ENCODE peak calls at places on chromosomes 7 and 10, in seven cellular contexts. M is MM.1S, Z is fibroblast of the aortic adventitia, I is K562, T is kidney, D is Peyer's patch, C is HL-60. F is an unnamed sample.

GRCh38 chr7:132380065-132380464 is 196.2 kb downstream of the PLXNA4 start:
- DNase-seq in M (no peak), Z (peak; percentile 92), I (no peak), T (peak; percentile 84), D (peak; percentile 52), C (no peak), F (no peak)

GRCh38 chr7:134935701-134936100 is 50.6 kb upstream of the AGBL3 start:
- DNase-seq in M (no peak), Z (peak; percentile 43), I (no peak), T (no peak), D (no peak), C (no peak), F (no peak)

GRCh38 chr7:152556013-152556412 is 119.9 kb downstream of the XRCC2 start:
- DNase-seq in M (no peak), Z (no peak), I (no peak), T (no peak), D (no peak), C (no peak), F (no peak)

GRCh38 chr10:90319188-90319914 is 538.5 kb downstream of the HTR7 start:
- DNase-seq in M (no peak), Z (peak; percentile 87), I (no peak), T (no peak), D (no peak), C (no peak), F (no peak)

GRCh38 chr10:79137826-79138225 is 69.1 kb downstream of the ZMIZ1 start:
- DNase-seq in M (peak; percentile 73), Z (no peak), I (no peak), T (no peak), D (peak; percentile 74), C (peak; percentile 67), F (no peak)

GRCh38 chr10:944034-944831 is 12.7 kb upstream of the LARP4B start:
- DNase-seq in M (no peak), Z (peak; percentile 44), I (no peak), T (peak; percentile 84), D (peak; percentile 79), C (no peak), F (no peak)

GRCh38 chr7:92813390-92814024 is 22.9 kb downstream of the CDK6 start:
- DNase-seq in M (peak; percentile 89), Z (no peak), I (no peak), T (no peak), D (no peak), C (no peak), F (no peak)

GRCh38 chr7:66913118-66914049 is 7.6 kb upstream of the TMEM248 start:
- DNase-seq in M (no peak), Z (no peak), I (no peak), T (no peak), D (no peak), C (no peak), F (no peak)

GRCh38 chr7:150753239-150753638 is 16.0 kb downstream of the GIMAP5 start:
- DNase-seq in M (no peak), Z (no peak), I (no peak), T (no peak), D (no peak), C (no peak), F (no peak)

GRCh38 chr10:21740989-21741388 is 207.0 kb downstream of the MLLT10 start:
- DNase-seq in M (peak; percentile 75), Z (no peak), I (no peak), T (no peak), D (no peak), C (no peak), F (no peak)

GRCh38 chr7:75691793-75692543 is 46.8 kb downstream of the HIP1 start:
- DNase-seq in M (no peak), Z (no peak), I (no peak), T (no peak), D (no peak), C (no peak), F (no peak)

DNA sequence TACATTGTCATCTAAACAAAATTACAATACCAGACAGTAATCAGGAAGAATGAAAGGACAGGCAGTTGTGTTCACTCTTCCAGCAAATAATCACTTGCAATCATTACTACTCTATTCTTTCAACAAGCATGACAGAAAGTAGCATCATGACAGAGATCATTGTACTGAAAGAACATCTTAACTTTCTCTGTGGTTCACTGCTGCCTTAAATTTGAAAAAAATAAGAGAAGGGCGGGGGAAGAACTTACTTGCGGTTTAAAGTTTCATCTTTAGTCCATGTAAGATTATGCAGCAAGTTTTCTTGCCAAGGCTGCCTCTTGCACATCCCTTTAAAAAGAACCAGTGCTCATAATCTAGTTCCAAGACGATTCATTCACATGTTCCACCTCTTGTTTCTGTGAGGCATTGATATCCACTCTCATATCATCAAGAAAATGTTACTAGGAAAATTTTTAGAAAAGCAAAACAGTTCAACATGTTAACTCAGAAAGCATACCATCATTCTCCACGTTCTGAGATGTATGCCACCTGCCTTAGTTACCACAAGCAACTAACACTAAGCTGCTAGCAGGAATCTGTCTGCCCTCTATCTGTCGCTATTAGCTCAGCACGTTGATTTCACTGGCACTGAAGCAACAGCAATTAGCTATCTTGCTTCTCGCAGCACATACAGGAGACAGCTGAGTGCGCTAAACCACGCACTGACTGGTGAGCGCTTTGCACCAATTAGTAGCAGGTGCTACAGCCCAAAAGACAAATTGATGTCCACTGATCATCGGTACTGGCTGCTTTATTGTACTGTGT is at the start of gene PCDH15:
- DNase-seq in M (peak; percentile 88), Z (no peak), I (no peak), T (peak; percentile 16), D (no peak), C (no peak), F (no peak)
- TF ChIP-seq CTCF in M (peak; percentile 65), Z (no peak), I (no peak), T (peak; percentile 42), D (no peak), C (no peak), F (peak; percentile 66)

DNA sequence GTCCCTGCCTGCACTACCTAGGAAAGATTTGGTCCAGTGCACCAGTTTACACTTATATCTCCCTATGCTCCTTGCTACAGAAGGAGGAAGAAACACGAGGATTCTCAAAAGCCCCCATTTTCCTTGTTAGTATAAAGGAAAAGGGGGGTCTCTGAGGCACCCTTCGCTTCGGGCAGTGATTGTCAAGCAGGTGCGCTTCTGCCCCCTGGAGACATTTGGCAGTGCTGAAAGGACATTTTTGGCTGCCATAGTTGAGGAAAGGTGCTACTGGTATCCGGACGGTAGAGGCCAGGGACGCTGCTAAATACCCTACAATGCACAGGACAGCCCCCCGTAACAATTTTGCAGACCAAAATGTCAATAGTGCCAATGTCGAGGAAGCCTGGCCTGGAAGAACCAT is 193.7 kb downstream of the GFRA1 start:
- DNase-seq in M (no peak), Z (no peak), I (no peak), T (no peak), D (no peak), C (no peak), F (no peak)
- TF ChIP-seq CTCF in M (no peak), Z (no peak), I (no peak), T (no peak), D (no peak), C (no peak), F (no peak)

DNA sequence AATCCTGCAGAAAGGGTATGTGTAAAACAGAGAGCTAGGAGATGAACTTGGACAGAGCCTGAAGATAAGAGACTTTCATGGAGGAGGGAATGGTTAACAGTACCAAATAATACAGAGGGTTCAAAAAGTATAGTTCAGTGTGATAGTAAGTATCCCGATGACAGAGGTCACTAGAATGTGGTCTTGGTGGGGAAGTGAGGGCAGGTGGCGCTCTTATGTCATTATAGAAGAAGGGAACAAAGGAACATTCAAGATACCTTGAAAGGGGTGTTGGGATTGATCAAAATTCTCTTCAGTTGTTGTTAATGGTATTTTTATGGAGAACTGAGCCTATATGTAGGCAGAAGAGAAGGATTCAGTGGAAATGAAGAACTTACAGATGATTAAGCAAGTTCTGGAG is 312.5 kb downstream of the SUGCT start:
- DNase-seq in M (no peak), Z (no peak), I (no peak), T (no peak), D (no peak), C (no peak), F (no peak)
- TF ChIP-seq CTCF in M (peak; percentile 24), Z (no peak), I (no peak), T (no peak), D (no peak), C (no peak), F (no peak)

GRCh38 chr10:61749271-61749670 is 86.5 kb downstream of the CABCOCO1 start:
- DNase-seq in M (no peak), Z (peak; percentile 57), I (no peak), T (no peak), D (no peak), C (no peak), F (no peak)

GRCh38 chr10:61747341-61747740 is 84.6 kb downstream of the CABCOCO1 start:
- DNase-seq in M (no peak), Z (no peak), I (no peak), T (no peak), D (no peak), C (no peak), F (no peak)

GRCh38 chr10:61742812-61743211 is 80.1 kb downstream of the CABCOCO1 start:
- DNase-seq in M (no peak), Z (no peak), I (no peak), T (no peak), D (no peak), C (no peak), F (no peak)

GRCh38 chr10:61744469-61744868 is 81.7 kb downstream of the CABCOCO1 start:
- DNase-seq in M (peak; percentile 25), Z (no peak), I (peak; percentile 35), T (no peak), D (no peak), C (peak; percentile 1), F (no peak)
- TF ChIP-seq CTCF in M (peak; percentile 41), Z (no peak), I (peak; percentile 40), T (no peak), D (no peak), C (peak; percentile 27), F (peak; percentile 60)

DNA sequence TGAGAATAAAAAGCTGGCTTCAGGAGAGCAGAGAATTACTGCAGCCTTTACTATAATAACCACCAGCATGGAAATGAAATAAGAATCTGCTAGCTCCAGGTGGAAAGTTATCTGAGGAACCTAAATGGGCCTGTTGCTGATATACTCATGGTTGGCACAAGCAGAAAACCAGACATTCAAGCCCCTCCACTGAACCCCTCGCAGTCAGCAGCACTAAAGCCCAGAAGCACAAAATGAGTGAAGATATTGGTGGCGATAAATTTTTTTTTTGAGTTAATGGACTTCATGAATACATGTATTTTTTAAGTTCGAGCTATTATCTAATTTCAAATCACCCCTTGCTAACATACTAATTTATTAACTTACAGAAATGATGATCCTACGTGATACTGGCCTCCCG is 303.9 kb upstream of the NRP1 start:
- DNase-seq in M (no peak), Z (no peak), I (no peak), T (no peak), D (no peak), C (no peak), F (no peak)
- TF ChIP-seq CTCF in M (no peak), Z (no peak), I (no peak), T (no peak), D (no peak), C (no peak), F (no peak)